ENCODE peak calls at places on chromosomes 2 and 18, in ten cellular contexts. Y, S, J, L, U, F, A, Z, T and H are unnamed samples.

GRCh38 chr2:3246928-3247714 is 130.5 kb downstream of the EIPR1 start:
- DNase-seq in L (no peak), T (no peak), F (no peak), A (no peak), S (no peak), Z (no peak), J (no peak), U (no peak), Y (peak; percentile 15), H (no peak)

GRCh38 chr2:109383505-109384307 is 230.1 kb downstream of the SEPTIN10 start:
- DNase-seq in F (no peak), L (no peak), T (peak; percentile 17), S (no peak), Y (no peak), J (no peak), A (no peak), Z (peak; percentile 33), U (no peak), H (no peak)

GRCh38 chr2:120444691-120445240 is 98.8 kb downstream of the INHBB start:
- DNase-seq in T (no peak), Y (no peak), U (no peak), J (no peak), L (no peak), Z (no peak), A (no peak), F (no peak), S (no peak), H (no peak)

GRCh38 chr2:24830351-24830750 is 37.1 kb downstream of the CENPO start:
- DNase-seq in Z (no peak), J (no peak), S (no peak), U (peak; percentile 54), L (peak; percentile 25), F (no peak), T (peak; percentile 25), A (no peak), Y (no peak), H (no peak)

GRCh38 chr2:159694500-159695040 is 17.7 kb upstream of the MARCHF7 start:
- DNase-seq in A (no peak), F (no peak), S (no peak), T (no peak), U (no peak), L (no peak), Y (no peak), J (no peak), Z (no peak), H (no peak)

GRCh38 chr2:42147641-42148274 is 21.4 kb upstream of the EML4 start:
- DNase-seq in J (no peak), F (no peak), Z (no peak), A (no peak), T (no peak), L (peak; percentile 60), U (peak; percentile 84), S (no peak), Y (peak; percentile 44), H (no peak)

GRCh38 chr2:46493241-46493970 is 14.0 kb downstream of the TMEM247 start:
- DNase-seq in A (no peak), U (peak; percentile 76), T (no peak), L (peak; percentile 80), Z (no peak), F (no peak), J (no peak), Y (no peak), S (no peak), H (no peak)

GRCh38 chr2:217314021-217314460 is 454.2 kb upstream of the TNP1 start:
- DNase-seq in T (no peak), S (no peak), Y (no peak), U (no peak), L (no peak), F (no peak), A (no peak), J (no peak), Z (no peak), H (no peak)

GRCh38 chr2:10897956-10898355 is 13.8 kb upstream of the KCNF1 start:
- DNase-seq in U (no peak), L (peak; percentile 89), T (no peak), J (no peak), Y (no peak), S (no peak), Z (no peak), F (no peak), A (no peak), H (no peak)

GRCh38 chr2:168884990-168885389 is 5.2 kb downstream of the SPC25 start:
- DNase-seq in U (no peak), J (no peak), Y (no peak), S (no peak), A (no peak), L (peak; percentile 59), Z (no peak), F (no peak), T (no peak), H (no peak)

GRCh38 chr2:121367246-121367900 is 82.4 kb upstream of the TFCP2L1 start:
- DNase-seq in Y (no peak), T (no peak), A (no peak), S (no peak), F (no peak), Z (no peak), J (no peak), U (no peak), L (no peak), H (no peak)

GRCh38 chr2:54499666-54500065 is 43.5 kb downstream of the SPTBN1 start:
- DNase-seq in U (peak; percentile 67), F (no peak), A (no peak), L (no peak), Z (no peak), S (no peak), J (no peak), Y (no peak), T (no peak), H (no peak)

GRCh38 chr18:8478166-8478967 is 130.9 kb upstream of the RAB12 start:
- DNase-seq in S (peak; percentile 44), Z (peak; percentile 77), U (peak; percentile 62), A (peak; percentile 82), F (peak; percentile 35), L (peak; percentile 64), Y (peak; percentile 40), T (peak; percentile 71), J (peak; percentile 3), H (peak; percentile 40)

GRCh38 chr2:191622374-191623320 is 55.3 kb upstream of the NABP1 start:
- DNase-seq in Z (no peak), S (no peak), L (no peak), F (no peak), U (no peak), A (no peak), Y (no peak), J (no peak), T (no peak), H (no peak)
- H3K4me1 ChIP-seq in Z (no peaks in the 10 kb centered on the region), S (no peaks in the 10 kb centered on the region), L (peaks cover 29% of the 10 kb centered on the region), F (no peaks in the 10 kb centered on the region), U (no peaks in the 10 kb centered on the region), A (no peaks in the 10 kb centered on the region), Y (peaks cover 13% of the 10 kb centered on the region), J (peaks cover 43% of the 10 kb centered on the region), T (no peaks in the 10 kb centered on the region), H (peaks cover 77% of the 10 kb centered on the region)

DNA sequence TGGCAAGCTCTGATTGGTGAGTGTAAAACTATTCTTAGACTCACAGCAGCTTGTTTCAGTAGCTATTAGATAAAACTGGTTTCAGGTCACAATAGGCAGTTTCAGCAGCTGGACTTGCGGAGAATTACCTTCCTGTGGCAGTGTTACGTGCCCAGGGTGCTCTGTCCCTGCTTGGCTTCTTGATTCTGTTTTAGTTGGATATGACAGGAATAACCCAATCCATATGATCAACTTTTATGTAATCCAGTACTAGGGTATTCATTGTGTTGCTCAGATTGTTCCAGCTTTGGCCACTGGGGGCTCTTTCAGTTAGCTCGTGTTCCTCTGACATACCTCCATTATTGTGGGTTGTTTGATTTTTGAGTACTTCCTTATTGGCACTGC is 43.1 kb downstream of the INPP4A start:
- DNase-seq in J (peak; percentile 39), F (peak; percentile 20), Y (peak; percentile 66), T (no peak), L (peak; percentile 28), S (no peak), Z (peak; percentile 17), U (peak; percentile 36), A (peak; percentile 31), H (peak; percentile 57)
- H3K27ac ChIP-seq in J (no peak overlapping the region), F (no peak overlapping the region), Y (no peak overlapping the region), T (no peak overlapping the region), L (no peak overlapping the region), S (no peak overlapping the region), Z (no peak overlapping the region), U (no peak overlapping the region), A (no peak overlapping the region), H (no peak overlapping the region)

GRCh38 chr18:55381277-55381676 is 206.7 kb downstream of the TCF4 start:
- DNase-seq in Z (no peak), T (no peak), S (no peak), L (peak; percentile 84), J (no peak), A (no peak), U (peak; percentile 63), F (no peak), Y (no peak), H (no peak)
- H3K4me1 ChIP-seq in Z (no peaks in the 10 kb centered on the region), T (peaks cover 10% of the 10 kb centered on the region), S (peaks cover 14% of the 10 kb centered on the region), L (peaks cover 9% of the 10 kb centered on the region), J (no peaks in the 10 kb centered on the region), A (no peaks in the 10 kb centered on the region), U (no peaks in the 10 kb centered on the region), F (no peaks in the 10 kb centered on the region), Y (no peaks in the 10 kb centered on the region), H (no peaks in the 10 kb centered on the region)

GRCh38 chr2:75563591-75563990 is 2.9 kb upstream of the EVA1A start:
- DNase-seq in J (no peak), U (no peak), Y (no peak), S (no peak), L (no peak), Z (no peak), A (no peak), F (no peak), T (no peak), H (peak; percentile 11)

GRCh38 chr2:75564026-75564688 is 3.4 kb upstream of the EVA1A start:
- DNase-seq in S (no peak), A (no peak), U (no peak), Z (no peak), Y (no peak), T (no peak), L (no peak), J (no peak), F (no peak), H (no peak)

GRCh38 chr2:75565523-75566449 is 5.0 kb upstream of the EVA1A start:
- DNase-seq in Z (no peak), S (no peak), A (no peak), T (no peak), U (no peak), J (no peak), L (peak; percentile 85), F (no peak), Y (peak; percentile 80), H (no peak)

GRCh38 chr2:75562513-75562864 is 1.8 kb upstream of the EVA1A start:
- DNase-seq in T (no peak), U (peak; percentile 35), A (no peak), L (no peak), S (no peak), F (no peak), Y (peak; percentile 39), J (no peak), Z (no peak), H (no peak)

DNA sequence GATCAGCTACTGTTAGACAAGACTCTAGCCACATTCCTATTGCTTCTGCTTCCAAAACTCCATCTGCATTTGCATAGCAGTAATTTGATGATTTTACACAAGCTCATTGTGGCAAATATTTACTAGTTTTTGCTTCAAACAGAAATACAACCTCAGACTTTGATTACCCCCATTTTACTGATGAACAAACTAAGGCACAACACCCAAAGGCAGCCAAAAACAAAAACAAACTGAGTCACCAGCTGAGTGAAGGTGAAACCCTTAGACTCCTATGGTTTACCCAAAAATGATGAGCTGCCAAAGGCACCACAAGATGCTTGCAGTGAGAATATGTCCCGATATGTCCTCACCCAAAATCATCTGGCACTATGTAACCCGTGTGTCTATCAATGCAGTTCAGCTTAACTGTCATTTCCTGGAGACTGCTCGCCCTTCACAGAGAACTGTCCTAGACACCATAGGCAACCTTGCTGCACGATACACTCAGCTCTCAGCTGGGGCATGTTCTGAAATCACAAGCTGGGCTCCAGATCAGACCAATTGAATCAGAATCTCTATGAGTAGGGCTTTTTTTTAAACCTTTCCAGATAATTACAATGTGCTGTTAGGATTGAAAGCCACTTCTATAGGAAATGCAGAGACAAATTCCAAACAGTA is 4.1 kb upstream of the EVA1A start:
- DNase-seq in Z (no peak), A (no peak), S (no peak), F (no peak), U (no peak), Y (no peak), J (no peak), T (no peak), L (peak; percentile 33), H (no peak)
- H3K27ac ChIP-seq in Z (no peak overlapping the region), A (no peak overlapping the region), S (no peak overlapping the region), F (no peak overlapping the region), U (no peak overlapping the region), Y (peak overlapping the region; percentile 23), J (no peak overlapping the region), T (no peak overlapping the region), L (peak overlapping the region; percentile 36), H (no peak overlapping the region)